ENCODE peak calls at places on chromosomes 11 and 22, in five cellular contexts. H is GM23248, G is cardiac muscle cell, K is SJSA1, W is substantia nigra. L is an unnamed sample.

GRCh38 chr11:111388842-111389241 is 9.8 kb upstream of the POU2AF1 start:
- DNase-seq in H (no peak), G (no peak), K (no peak), W (no peak), L (no peak)

GRCh38 chr11:13073119-13073981 is 64.2 kb downstream of the RASSF10 start:
- DNase-seq in H (peak; percentile 81), G (peak; percentile 10), K (peak; percentile 92), W (no peak), L (no peak)

GRCh38 chr22:50542416-50542927 is 3.2 kb upstream of the KLHDC7B start:
- DNase-seq in H (peak; percentile 75), G (no peak), K (no peak), W (no peak), L (no peak)

GRCh38 chr22:19405652-19406051 is 25.9 kb downstream of the HIRA start:
- DNase-seq in H (no peak), G (no peak), K (no peak), W (no peak), L (no peak)

GRCh38 chr11:35373284-35373933 is 45.9 kb downstream of the SLC1A2 start:
- DNase-seq in H (peak; percentile 31), G (no peak), K (no peak), W (no peak), L (peak; percentile 58)

GRCh38 chr11:34915136-34916013 is 804 bp downstream of the APIP start:
- DNase-seq in H (peak; percentile 61), G (peak; percentile 51), K (no peak), W (peak; percentile 32), L (no peak)

GRCh38 chr11:103659743-103660142 is 376.7 kb upstream of the DDI1 start:
- DNase-seq in H (peak; percentile 8), G (peak; percentile 13), K (no peak), W (no peak), L (no peak)

GRCh38 chr11:9069861-9070470 is 21.4 kb downstream of the SCUBE2 start:
- DNase-seq in H (no peak), G (no peak), K (no peak), W (no peak), L (no peak)

GRCh38 chr22:44645531-44645930 is 56.5 kb upstream of the PRR5 start:
- DNase-seq in H (no peak), G (no peak), K (no peak), W (no peak), L (no peak)

GRCh38 chr11:83437939-83438338 is 151.8 kb upstream of the CCDC90B start:
- DNase-seq in H (peak; percentile 3), G (no peak), K (no peak), W (no peak), L (no peak)

GRCh38 chr11:10294289-10294953 is 402 bp upstream of the SBF2 start:
- DNase-seq in H (peak; percentile 74), G (peak; percentile 83), K (peak; percentile 76), W (no peak), L (peak; percentile 70)

GRCh38 chr11:3206922-3207204 is 11.8 kb downstream of the MRGPRG start:
- DNase-seq in H (no peak), G (no peak), K (no peak), W (no peak), L (no peak)

GRCh38 chr11:124113890-124114289 is 1.4 kb upstream of the VWA5A start:
- DNase-seq in H (peak; percentile 31), G (peak; percentile 18), K (no peak), W (no peak), L (peak; percentile 50)

GRCh38 chr22:28014141-28015055 is 95.3 kb upstream of the PITPNB start:
- DNase-seq in H (no peak), G (no peak), K (no peak), W (no peak), L (no peak)

GRCh38 chr11:108511851-108512474 is 13.8 kb upstream of the POGLUT3 start:
- DNase-seq in H (peak; percentile 77), G (peak; percentile 19), K (no peak), W (no peak), L (peak; percentile 10)

GRCh38 chr11:12864316-12865156 is 144.6 kb upstream of the RASSF10 start:
- DNase-seq in H (peak; percentile 46), G (peak; percentile 85), K (peak; percentile 76), W (no peak), L (peak; percentile 79)

GRCh38 chr22:48784701-48785503 is 1042.8 kb downstream of the BRD1 start:
- DNase-seq in H (no peak), G (no peak), K (peak; percentile 32), W (no peak), L (no peak)

GRCh38 chr11:58434217-58434616 is 6.3 kb upstream of the OR5B2 start:
- DNase-seq in H (no peak), G (no peak), K (no peak), W (no peak), L (no peak)

GRCh38 chr11:46674463-46675287 is 25.7 kb downstream of the ARHGAP1 start:
- DNase-seq in H (no peak), G (peak; percentile 61), K (no peak), W (no peak), L (peak; percentile 64)

GRCh38 chr11:95699631-95700470 is 89.7 kb downstream of the FAM76B start:
- DNase-seq in H (peak; percentile 77), G (peak; percentile 62), K (no peak), W (no peak), L (no peak)

GRCh38 chr22:43293661-43294392 is 49.3 kb downstream of the SCUBE1 start:
- DNase-seq in H (peak; percentile 74), G (peak; percentile 29), K (peak; percentile 82), W (no peak), L (peak; percentile 93)

GRCh38 chr11:33802414-33802950 is 28.2 kb upstream of the FBXO3 start:
- DNase-seq in H (peak; percentile 93), G (peak; percentile 89), K (peak; percentile 75), W (no peak), L (peak; percentile 85)

GRCh38 chr11:13984616-13985474 is 22.3 kb downstream of the SPON1 start:
- DNase-seq in H (peak; percentile 88), G (peak; percentile 44), K (peak; percentile 66), W (no peak), L (peak; percentile 54)

GRCh38 chr11:70302086-70302752 is 31.7 kb downstream of the PPFIA1 start:
- DNase-seq in H (no peak), G (no peak), K (no peak), W (no peak), L (no peak)

GRCh38 chr22:44746836-44747519 is 5.4 kb upstream of the ARHGAP8 start:
- DNase-seq in H (no peak), G (peak; percentile 9), K (no peak), W (no peak), L (peak; percentile 66)

GRCh38 chr22:27853404-27853803 is 51.8 kb upstream of the MN1 start:
- DNase-seq in H (peak; percentile 63), G (peak; percentile 62), K (no peak), W (no peak), L (no peak)

GRCh38 chr11:1970956-1971355 is 23.8 kb downstream of the MRPL23 start:
- DNase-seq in H (no peak), G (no peak), K (peak; percentile 40), W (no peak), L (peak; percentile 0)

GRCh38 chr11:353315-353857 is 15.9 kb upstream of the B4GALNT4 start:
- DNase-seq in H (peak; percentile 92), G (peak; percentile 91), K (no peak), W (peak; percentile 44), L (peak; percentile 89)

GRCh38 chr11:59728913-59729312 is 15.3 kb upstream of the OR10V1 start:
- DNase-seq in H (no peak), G (no peak), K (no peak), W (no peak), L (no peak)

GRCh38 chr11:6635082-6635932 is 16.1 kb upstream of the TPP1 start:
- DNase-seq in H (peak; percentile 39), G (peak; percentile 70), K (no peak), W (peak; percentile 27), L (peak; percentile 51)

GRCh38 chr11:134398079-134398444 is 14.0 kb downstream of the B3GAT1 start:
- DNase-seq in H (no peak), G (no peak), K (no peak), W (peak; percentile 54), L (no peak)

GRCh38 chr11:68950268-68950667 is 30.5 kb downstream of the MRGPRD start:
- DNase-seq in H (peak; percentile 54), G (peak; percentile 27), K (no peak), W (no peak), L (no peak)

DNA sequence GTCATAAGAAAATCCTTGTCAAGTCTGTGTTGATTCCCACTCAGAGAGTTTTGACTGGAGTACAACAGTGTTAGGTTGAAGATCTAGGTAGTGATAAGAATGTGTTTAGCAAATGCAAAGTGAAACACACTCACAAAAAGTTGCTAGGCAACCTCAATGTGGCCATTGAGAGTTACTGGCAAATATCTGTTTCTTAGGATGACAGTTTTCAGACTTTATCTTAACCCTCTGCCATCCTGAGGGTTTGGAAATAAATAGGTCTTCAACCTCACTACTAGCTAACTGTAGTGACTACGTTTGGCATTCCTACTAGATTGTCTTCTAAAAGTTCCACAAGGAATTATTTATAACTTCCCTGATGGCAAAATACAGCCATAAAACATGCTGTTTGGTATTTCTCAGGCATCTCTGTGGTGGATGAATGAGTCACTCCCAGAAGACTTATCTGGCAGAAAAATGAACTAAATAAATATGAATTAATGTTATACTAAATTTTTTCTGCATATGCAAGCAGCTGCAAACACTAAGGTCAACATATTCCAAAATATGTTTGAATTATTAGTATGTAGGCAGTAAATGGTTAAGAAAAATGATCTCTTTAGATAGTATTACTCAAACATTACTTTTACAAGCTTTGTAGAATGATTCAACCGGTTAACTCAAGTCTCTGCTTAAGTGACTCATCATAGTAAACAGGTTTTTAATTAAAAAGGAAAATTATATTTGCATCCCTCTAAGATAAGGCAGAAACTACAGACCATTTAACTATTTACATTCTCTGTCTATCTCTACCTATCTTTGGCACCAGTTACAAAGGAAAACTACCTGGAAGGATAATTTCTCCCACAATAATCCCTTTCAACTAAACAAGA is 17.1 kb upstream of the SYTL2 start:
- DNase-seq in H (peak; percentile 89), G (peak; percentile 69), K (no peak), W (no peak), L (peak; percentile 51)
- H3K27ac ChIP-seq in H (peak overlapping the region; percentile 90), G (peak overlapping the region; percentile 19), K (peak overlapping the region; percentile 72), W (no peak overlapping the region), L (peak overlapping the region; percentile 89)

GRCh38 chr11:78350101-78350645 is 67.4 kb downstream of the GAB2 start:
- DNase-seq in H (peak; percentile 50), G (peak; percentile 75), K (no peak), W (no peak), L (peak; percentile 22)

GRCh38 chr11:78351979-78352731 is 65.5 kb downstream of the GAB2 start:
- DNase-seq in H (no peak), G (peak; percentile 34), K (no peak), W (no peak), L (peak; percentile 24)

GRCh38 chr11:78350646-78351165 is 66.9 kb downstream of the GAB2 start:
- DNase-seq in H (peak; percentile 61), G (peak; percentile 80), K (no peak), W (no peak), L (no peak)

GRCh38 chr11:78351193-78351592 is 66.4 kb downstream of the GAB2 start:
- DNase-seq in H (peak; percentile 4), G (no peak), K (no peak), W (no peak), L (no peak)

GRCh38 chr11:78354741-78355705 is 62.6 kb downstream of the GAB2 start:
- DNase-seq in H (peak; percentile 65), G (peak; percentile 52), K (no peak), W (no peak), L (no peak)
- H3K27ac ChIP-seq in H (no peak overlapping the region), G (no peak overlapping the region), K (no peak overlapping the region), W (peak overlapping the region; percentile 33), L (peak overlapping the region; percentile 27)

GRCh38 chr22:38135133-38135706 is 24.7 kb upstream of the BAIAP2L2 start:
- DNase-seq in H (peak; percentile 91), G (peak; percentile 83), K (peak; percentile 87), W (no peak), L (no peak)
- H3K27ac ChIP-seq in H (peak overlapping the region; percentile 18), G (no peak overlapping the region), K (no peak overlapping the region), W (no peak overlapping the region), L (no peak overlapping the region)

GRCh38 chr11:63937713-63938480 is 905 bp upstream of the NAA40 start:
- DNase-seq in H (no peak), G (no peak), K (no peak), W (no peak), L (no peak)
- H3K27ac ChIP-seq in H (peak overlapping the region; percentile 17), G (peak overlapping the region; percentile 53), K (no peak overlapping the region), W (no peak overlapping the region), L (peak overlapping the region; percentile 31)